ENCODE peak calls at places on chromosomes 4 and X, in nine cellular contexts. R is mesendoderm; A is skeletal muscle cell; C is posterior cingulate gyrus; J is effector memory CD4-positive, alpha-beta T cell; N is NCI-H524; E is fibroblast of the aortic adventitia; Z is pulmonary artery endothelial cell; W is AG09309. V is an unnamed sample.

GRCh38 chrX:17024896-17025295 is 78.4 kb downstream of the REPS2 start:
- DNase-seq in Z (no peak), A (no peak), W (no peak), R (peak; percentile 13), N (peak; percentile 93), E (no peak), C (no peak), J (no peak), V (no peak)

GRCh38 chrX:471239-471638 is 84.5 kb upstream of the PPP2R3B start:
- DNase-seq in C (no peak), W (no peak), J (no peak), A (no peak), N (no peak), Z (no peak), E (no peak), R (no peak), V (no peak)

GRCh38 chrX:17930850-17931249 is 69.8 kb upstream of the RAI2 start:
- DNase-seq in R (peak; percentile 16), E (no peak), N (peak; percentile 35), W (no peak), A (no peak), J (no peak), Z (no peak), C (no peak), V (no peak)

GRCh38 chrX:427812-428725 is 41.4 kb upstream of the PPP2R3B start:
- DNase-seq in N (peak; percentile 26), J (no peak), A (no peak), Z (no peak), C (no peak), R (peak; percentile 78), E (no peak), W (no peak), V (no peak)

GRCh38 chr4:46329118-46329976 is 60.6 kb downstream of the GABRA2 start:
- DNase-seq in Z (no peak), C (no peak), R (peak; percentile 82), E (no peak), W (no peak), J (no peak), N (peak; percentile 90), A (no peak), V (no peak)

GRCh38 chrX:148661035-148661434 is 160.6 kb downstream of the AFF2 start:
- DNase-seq in Z (no peak), J (no peak), A (no peak), C (no peak), E (peak; percentile 32), W (no peak), R (no peak), N (no peak), V (no peak)

GRCh38 chr4:88981571-88981970 is 75.4 kb downstream of the FAM13A start:
- DNase-seq in C (no peak), R (no peak), Z (no peak), W (no peak), A (no peak), E (no peak), J (no peak), N (peak; percentile 1), V (no peak)

GRCh38 chr4:2806392-2807355 is 13.8 kb downstream of the SH3BP2 start:
- DNase-seq in C (peak; percentile 49), Z (no peak), W (no peak), N (no peak), R (no peak), J (no peak), E (peak; percentile 64), A (no peak), V (no peak)

GRCh38 chr4:39541987-39542632 is 14.9 kb upstream of the UGDH start:
- DNase-seq in W (no peak), E (no peak), J (no peak), A (no peak), Z (no peak), C (no peak), N (no peak), R (no peak), V (no peak)

GRCh38 chr4:175813841-175814240 is 1.8 kb upstream of the GPM6A start:
- DNase-seq in C (no peak), J (no peak), R (no peak), N (peak; percentile 19), E (no peak), Z (no peak), W (no peak), A (no peak), V (no peak)

GRCh38 chr4:173538903-173539445 is 8.9 kb upstream of the HAND2 start:
- DNase-seq in E (peak; percentile 52), A (no peak), N (no peak), W (no peak), C (no peak), Z (no peak), R (no peak), J (no peak), V (no peak)

GRCh38 chr4:87103691-87104187 is 116.7 kb downstream of the KLHL8 start:
- DNase-seq in J (no peak), N (no peak), Z (peak; percentile 64), R (no peak), E (peak; percentile 87), C (no peak), W (peak; percentile 57), A (no peak), V (no peak)

GRCh38 chr4:88138561-88138960 is 19.9 kb downstream of the ABCG2 start:
- DNase-seq in J (no peak), A (peak; percentile 58), Z (peak; percentile 27), E (peak; percentile 77), C (no peak), R (no peak), W (peak; percentile 74), N (no peak), V (no peak)

GRCh38 chrX:14029039-14029424 is 660 bp downstream of the GEMIN8 start:
- DNase-seq in A (no peak), N (peak; percentile 77), C (no peak), J (no peak), E (peak; percentile 9), Z (no peak), R (peak; percentile 51), W (no peak), V (no peak)

GRCh38 chrX:53768451-53769246 is 82.1 kb upstream of the HUWE1 start:
- DNase-seq in W (no peak), A (no peak), C (no peak), R (no peak), E (no peak), Z (no peak), N (no peak), J (no peak), V (no peak)

GRCh38 chr4:140603286-140603685 is 34.5 kb upstream of the UCP1 start:
- DNase-seq in N (no peak), R (peak; percentile 30), A (no peak), C (no peak), E (no peak), Z (no peak), J (no peak), W (no peak), V (no peak)

GRCh38 chr4:169208516-169208915 is 62.2 kb downstream of the SH3RF1 start:
- DNase-seq in J (no peak), C (no peak), A (no peak), W (no peak), N (no peak), E (peak; percentile 79), Z (no peak), R (no peak), V (no peak)

GRCh38 chr4:175273995-175274753 is 356.0 kb downstream of the ADAM29 start:
- DNase-seq in N (no peak), A (peak; percentile 24), C (no peak), Z (no peak), J (no peak), R (peak; percentile 53), E (peak; percentile 53), W (no peak), V (no peak)

V was measured in activated T-helper 1 cell treated with Interleukin-2 at 50 U/mL for 16 hours.